ENCODE peak calls at places on chromosome 17, in four cellular contexts. One of them, this sample, is unnamed.

GRCh38 chr17:78748048-78748729 is 33.9 kb downstream of the CYTH1 start:
- DNase-seq in adrenal gland: no peak
- DNase-seq in AG08395: no peak
- DNase-seq in AG10803: no peak
- DNase-seq in this sample: no peak

GRCh38 chr17:40341808-40342574 is 22.5 kb downstream of the GJD3 start:
- DNase-seq in adrenal gland: peak
- DNase-seq in AG08395: peak
- DNase-seq in AG10803: peak
- DNase-seq in this sample: peak

GRCh38 chr17:1590747-1591473 is 28.3 kb upstream of the PITPNA start:
- DNase-seq in AG10803: no peak
- DNase-seq in AG08395: no peak
- DNase-seq in adrenal gland: no peak
- DNase-seq in this sample: no peak

GRCh38 chr17:596763-597644 is 117.6 kb downstream of the VPS53 start:
- DNase-seq in AG10803: peak
- DNase-seq in adrenal gland: no peak
- DNase-seq in AG08395: peak
- DNase-seq in this sample: peak

GRCh38 chr17:80724723-80725388 is 180.2 kb downstream of the RPTOR start:
- DNase-seq in adrenal gland: no peak
- DNase-seq in AG08395: peak
- DNase-seq in AG10803: peak
- DNase-seq in this sample: peak

GRCh38 chr17:7858487-7858832 is 657 bp downstream of the CYB5D1 start:
- DNase-seq in adrenal gland: peak
- DNase-seq in AG08395: peak
- DNase-seq in AG10803: peak
- DNase-seq in this sample: peak

GRCh38 chr17:17232303-17232621 is 4.7 kb downstream of the FLCN start:
- DNase-seq in AG10803: no peak
- DNase-seq in AG08395: no peak
- DNase-seq in adrenal gland: no peak
- DNase-seq in this sample: no peak

GRCh38 chr17:82045916-82046484 is 5.6 kb downstream of the RFNG start:
- DNase-seq in AG10803: no peak
- DNase-seq in adrenal gland: no peak
- DNase-seq in AG08395: no peak
- DNase-seq in this sample: no peak

GRCh38 chr17:258045-258734 is 76.7 kb upstream of the DOC2B start:
- DNase-seq in AG10803: no peak
- DNase-seq in adrenal gland: peak
- DNase-seq in AG08395: no peak
- DNase-seq in this sample: no peak

GRCh38 chr17:75550139-75550465 is 24.6 kb downstream of the LLGL2 start:
- DNase-seq in AG10803: no peak
- DNase-seq in adrenal gland: no peak
- DNase-seq in AG08395: no peak
- DNase-seq in this sample: no peak

GRCh38 chr17:49699967-49700575 is 7.7 kb downstream of the SLC35B1 start:
- DNase-seq in AG08395: no peak
- DNase-seq in adrenal gland: no peak
- DNase-seq in AG10803: no peak
- DNase-seq in this sample: no peak

GRCh38 chr17:9828296-9829059 is 2.8 kb downstream of the GLP2R start:
- DNase-seq in adrenal gland: no peak
- DNase-seq in AG10803: peak
- DNase-seq in AG08395: no peak
- DNase-seq in this sample: no peak

GRCh38 chr17:81428521-81428920 is 33.3 kb downstream of the BAHCC1 start:
- DNase-seq in AG08395: no peak
- DNase-seq in AG10803: no peak
- DNase-seq in adrenal gland: no peak
- DNase-seq in this sample: no peak

GRCh38 chr17:17749921-17750320 is 68.7 kb downstream of the RAI1 start:
- DNase-seq in adrenal gland: no peak
- DNase-seq in AG08395: peak
- DNase-seq in AG10803: peak
- DNase-seq in this sample: no peak

GRCh38 chr17:37299257-37299985 is 76.4 kb upstream of the C17orf78 start:
- DNase-seq in AG10803: peak
- DNase-seq in adrenal gland: peak
- DNase-seq in AG08395: no peak
- DNase-seq in this sample: no peak

GRCh38 chr17:7644768-7645167 is 6.0 kb upstream of the ATP1B2 start:
- DNase-seq in AG08395: no peak
- DNase-seq in AG10803: no peak
- DNase-seq in adrenal gland: no peak
- DNase-seq in this sample: no peak

GRCh38 chr17:67377727-67378443 is 804 bp downstream of the PITPNC1 start:
- DNase-seq in adrenal gland: peak
- DNase-seq in AG08395: peak
- DNase-seq in AG10803: peak
- DNase-seq in this sample: peak

GRCh38 chr17:50630524-50631194 is 4.0 kb upstream of the ABCC3 start:
- DNase-seq in AG08395: peak
- DNase-seq in adrenal gland: peak
- DNase-seq in AG10803: no peak
- DNase-seq in this sample: peak

GRCh38 chr17:17508641-17509591 is 12.7 kb upstream of the RASD1 start:
- DNase-seq in adrenal gland: no peak
- DNase-seq in AG08395: no peak
- DNase-seq in AG10803: no peak
- DNase-seq in this sample: no peak

GRCh38 chr17:80743181-80743771 is 198.6 kb downstream of the RPTOR start:
- DNase-seq in AG08395: peak
- DNase-seq in AG10803: peak
- DNase-seq in adrenal gland: peak
- DNase-seq in this sample: peak

GRCh38 chr17:57622886-57623433 is 122.1 kb downstream of the CCDC182 start:
- DNase-seq in AG08395: peak
- DNase-seq in AG10803: peak
- DNase-seq in adrenal gland: peak
- DNase-seq in this sample: peak

GRCh38 chr17:17892009-17892408 is 55.2 kb upstream of the SREBF1 start:
- DNase-seq in AG08395: no peak
- DNase-seq in adrenal gland: no peak
- DNase-seq in AG10803: no peak
- DNase-seq in this sample: no peak

GRCh38 chr17:39996162-39996561 is 15.6 kb downstream of the PSMD3 start:
- DNase-seq in AG08395: no peak
- DNase-seq in AG10803: no peak
- DNase-seq in adrenal gland: no peak
- DNase-seq in this sample: no peak

GRCh38 chr17:2302740-2303277 is 776 bp downstream of the SMG6 start:
- DNase-seq in AG10803: no peak
- DNase-seq in adrenal gland: no peak
- DNase-seq in AG08395: no peak
- DNase-seq in this sample: no peak

GRCh38 chr17:49225554-49226236 is 4.9 kb downstream of the PHOSPHO1 start:
- DNase-seq in adrenal gland: no peak
- DNase-seq in AG08395: no peak
- DNase-seq in AG10803: no peak
- DNase-seq in this sample: no peak

GRCh38 chr17:72297326-72298115 is 176.7 kb downstream of the SOX9 start:
- DNase-seq in AG10803: peak
- DNase-seq in AG08395: peak
- DNase-seq in adrenal gland: no peak
- DNase-seq in this sample: peak

GRCh38 chr17:7122386-7122785 is 7.8 kb upstream of the ASGR2 start:
- DNase-seq in adrenal gland: no peak
- DNase-seq in AG08395: no peak
- DNase-seq in AG10803: no peak
- DNase-seq in this sample: no peak

GRCh38 chr17:43952351-43952723 is 1.4 kb downstream of the PYY start:
- DNase-seq in AG10803: no peak
- DNase-seq in adrenal gland: no peak
- DNase-seq in AG08395: no peak
- DNase-seq in this sample: no peak

GRCh38 chr17:14797021-14797420 is 468.1 kb downstream of the PMP22 start:
- DNase-seq in AG10803: no peak
- DNase-seq in AG08395: no peak
- DNase-seq in adrenal gland: no peak
- DNase-seq in this sample: no peak

GRCh38 chr17:57463103-57463885 is 207.0 kb downstream of the MSI2 start:
- DNase-seq in adrenal gland: no peak
- DNase-seq in AG08395: peak
- DNase-seq in AG10803: peak
- DNase-seq in this sample: peak

GRCh38 chr17:7427549-7427948 is 1.1 kb upstream of the SPEM3 start:
- DNase-seq in adrenal gland: no peak
- DNase-seq in AG10803: no peak
- DNase-seq in AG08395: no peak
- DNase-seq in this sample: no peak